ENCODE peak calls at places on chromosomes 12 and 14, in six cellular contexts. W is prostate gland, M is stomach, Q is heart right ventricle, K is lung, Y is transverse colon. U is an unnamed sample.
A peak's percentile ranks its signal among the peaks of the same experiment; 100 is the strongest.

GRCh38 chr12:128661216-128661550 is 162.6 kb downstream of the SLC15A4 start:
- DNase-seq in W (no peak), M (no peak), Q (no peak), K (no peak), Y (no peak), U (no peak)

GRCh38 chr14:99407416-99407815 is 73.2 kb downstream of the SETD3 start:
- DNase-seq in W (no peak), M (no peak), Q (no peak), K (no peak), Y (no peak), U (no peak)

GRCh38 chr14:89237923-89238529 is 179.0 kb downstream of the FOXN3 start:
- DNase-seq in W (no peak), M (no peak), Q (no peak), K (no peak), Y (no peak), U (no peak)

GRCh38 chr14:105376521-105377440 is 21.6 kb upstream of the TEX22 start:
- DNase-seq in W (no peak), M (no peak), Q (no peak), K (no peak), Y (no peak), U (no peak)

GRCh38 chr14:86462193-86462592 is 932.2 kb downstream of the FLRT2 start:
- DNase-seq in W (no peak), M (no peak), Q (no peak), K (no peak), Y (no peak), U (peak; percentile 60)

GRCh38 chr14:89399594-89400068 is 17.4 kb downstream of the FOXN3 start:
- DNase-seq in W (no peak), M (no peak), Q (peak; percentile 38), K (no peak), Y (no peak), U (peak; percentile 6)

GRCh38 chr14:26332966-26333365 is 264.9 kb downstream of the NOVA1 start:
- DNase-seq in W (no peak), M (no peak), Q (no peak), K (no peak), Y (peak; percentile 8), U (no peak)

GRCh38 chr12:57759360-57759980 is 4.6 kb downstream of the MARCHF9 start:
- DNase-seq in W (no peak), M (no peak), Q (no peak), K (no peak), Y (no peak), U (peak; percentile 88)

GRCh38 chr14:29061702-29062101 is 295.1 kb downstream of the FOXG1 start:
- DNase-seq in W (no peak), M (no peak), Q (no peak), K (no peak), Y (no peak), U (no peak)

GRCh38 chr12:114430306-114430705 is 24.4 kb upstream of the TBX5 start:
- DNase-seq in W (no peak), M (no peak), Q (no peak), K (no peak), Y (no peak), U (no peak)

GRCh38 chr14:70890842-70891442 is 16.3 kb upstream of the PCNX1 start:
- DNase-seq in W (no peak), M (no peak), Q (no peak), K (no peak), Y (no peak), U (no peak)

GRCh38 chr12:49325606-49326005 is 2.6 kb downstream of the TROAP start:
- DNase-seq in W (no peak), M (peak; percentile 13), Q (no peak), K (no peak), Y (no peak), U (no peak)

GRCh38 chr12:94094700-94095099 is 53.7 kb upstream of the PLXNC1 start:
- DNase-seq in W (no peak), M (no peak), Q (no peak), K (no peak), Y (no peak), U (no peak)

GRCh38 chr12:92624236-92624635 is 78.6 kb upstream of the PLEKHG7 start:
- DNase-seq in W (no peak), M (no peak), Q (no peak), K (no peak), Y (no peak), U (peak; percentile 40)

GRCh38 chr14:99531221-99532096 is 50.2 kb downstream of the CCNK start:
- DNase-seq in W (no peak), M (no peak), Q (no peak), K (no peak), Y (no peak), U (no peak)

GRCh38 chr12:70721958-70722357 is 84.7 kb upstream of the PTPRB start:
- DNase-seq in W (no peak), M (no peak), Q (no peak), K (no peak), Y (no peak), U (no peak)

GRCh38 chr12:110109037-110109836 is 14.9 kb upstream of the IFT81 start:
- DNase-seq in W (peak; percentile 69), M (peak; percentile 77), Q (peak; percentile 69), K (peak; percentile 89), Y (peak; percentile 61), U (peak; percentile 77)

GRCh38 chr12:75674393-75674792 is 163.0 kb upstream of the KRR1 start:
- DNase-seq in W (no peak), M (no peak), Q (no peak), K (no peak), Y (no peak), U (no peak)

GRCh38 chr12:68587448-68587873 is 23.2 kb upstream of the RAP1B start:
- DNase-seq in W (no peak), M (no peak), Q (no peak), K (no peak), Y (no peak), U (no peak)

GRCh38 chr12:103820881-103821489 is 20.0 kb downstream of the NT5DC3 start:
- DNase-seq in W (no peak), M (no peak), Q (no peak), K (no peak), Y (no peak), U (no peak)

GRCh38 chr12:121404734-121405133 is 4.8 kb downstream of the RNF34 start:
- DNase-seq in W (no peak), M (peak; percentile 48), Q (no peak), K (no peak), Y (no peak), U (peak; percentile 84)

GRCh38 chr14:65356327-65356836 is 56.1 kb upstream of the FUT8 start:
- DNase-seq in W (no peak), M (peak; percentile 72), Q (no peak), K (no peak), Y (no peak), U (no peak)

GRCh38 chr12:107318804-107319535 is 225.6 kb upstream of the CRY1 start:
- DNase-seq in W (peak; percentile 19), M (no peak), Q (no peak), K (no peak), Y (peak; percentile 11), U (no peak)

GRCh38 chr12:93706387-93706786 is 29.2 kb downstream of the CRADD start:
- DNase-seq in W (no peak), M (no peak), Q (no peak), K (no peak), Y (no peak), U (no peak)

GRCh38 chr14:52268191-52269061 is 928 bp downstream of the PTGDR start:
- DNase-seq in W (no peak), M (no peak), Q (peak; percentile 13), K (no peak), Y (no peak), U (no peak)

GRCh38 chr12:132144115-132145071 is at the start of the genes DDX51 and NOC4L:
- DNase-seq in W (peak; percentile 92), M (peak; percentile 96), Q (peak; percentile 94), K (peak; percentile 91), Y (peak; percentile 95), U (peak; percentile 92)

GRCh38 chr12:132141976-132142678 is 2.0 kb downstream of the DDX51 start:
- DNase-seq in W (no peak), M (no peak), Q (no peak), K (no peak), Y (no peak), U (no peak)

GRCh38 chr12:132145334-132145733 is 1.1 kb downstream of the NOC4L start:
- DNase-seq in W (no peak), M (no peak), Q (no peak), K (no peak), Y (no peak), U (no peak)

GRCh38 chr12:132142679-132143327 is 1.3 kb downstream of the DDX51 start:
- DNase-seq in W (no peak), M (no peak), Q (no peak), K (no peak), Y (no peak), U (no peak)

GRCh38 chr12:132143328-132144071 is 619 bp downstream of the DDX51 start:
- DNase-seq in W (no peak), M (no peak), Q (no peak), K (no peak), Y (no peak), U (no peak)
- H3K36me3 ChIP-seq in W (peaks cover 20% of the 10 kb centered on the region), M (peaks cover 36% of the 10 kb centered on the region), Q (peaks cover 6% of the 10 kb centered on the region), K (peaks cover 6% of the 10 kb centered on the region), Y (no peaks in the 10 kb centered on the region), U (peaks cover 32% of the 10 kb centered on the region)

GRCh38 chr12:111446044-111446581 is 40.4 kb downstream of the SH2B3 start:
- DNase-seq in W (peak; percentile 40), M (peak; percentile 34), Q (no peak), K (no peak), Y (peak; percentile 71), U (peak; percentile 72)

GRCh38 chr12:111447571-111448265 is 42.0 kb downstream of the SH2B3 start:
- DNase-seq in W (no peak), M (peak; percentile 19), Q (no peak), K (peak; percentile 27), Y (no peak), U (no peak)

GRCh38 chr12:111445311-111446043 is 39.8 kb downstream of the SH2B3 start:
- DNase-seq in W (no peak), M (peak; percentile 24), Q (no peak), K (no peak), Y (no peak), U (no peak)

GRCh38 chr12:111448266-111448830 is 42.6 kb downstream of the SH2B3 start:
- DNase-seq in W (no peak), M (peak; percentile 16), Q (no peak), K (peak; percentile 22), Y (no peak), U (no peak)

GRCh38 chr12:111446631-111447570 is 41.2 kb downstream of the SH2B3 start:
- DNase-seq in W (no peak), M (peak; percentile 17), Q (no peak), K (peak; percentile 24), Y (peak; percentile 31), U (no peak)
- H3K36me3 ChIP-seq in W (peaks cover 10% of the 10 kb centered on the region), M (peaks cover 45% of the 10 kb centered on the region), Q (no peaks in the 10 kb centered on the region), K (peaks cover 11% of the 10 kb centered on the region), Y (no peaks in the 10 kb centered on the region), U (peaks cover 27% of the 10 kb centered on the region)

GRCh38 chr12:132040906-132041606 is 91.3 kb downstream of the EP400 start:
- DNase-seq in W (no peak), M (no peak), Q (no peak), K (no peak), Y (no peak), U (no peak)
- H3K36me3 ChIP-seq in W (peaks cover 25% of the 10 kb centered on the region), M (peaks cover 53% of the 10 kb centered on the region), Q (peaks cover 6% of the 10 kb centered on the region), K (peaks cover 15% of the 10 kb centered on the region), Y (no peaks in the 10 kb centered on the region), U (peaks cover 38% of the 10 kb centered on the region)

DNA sequence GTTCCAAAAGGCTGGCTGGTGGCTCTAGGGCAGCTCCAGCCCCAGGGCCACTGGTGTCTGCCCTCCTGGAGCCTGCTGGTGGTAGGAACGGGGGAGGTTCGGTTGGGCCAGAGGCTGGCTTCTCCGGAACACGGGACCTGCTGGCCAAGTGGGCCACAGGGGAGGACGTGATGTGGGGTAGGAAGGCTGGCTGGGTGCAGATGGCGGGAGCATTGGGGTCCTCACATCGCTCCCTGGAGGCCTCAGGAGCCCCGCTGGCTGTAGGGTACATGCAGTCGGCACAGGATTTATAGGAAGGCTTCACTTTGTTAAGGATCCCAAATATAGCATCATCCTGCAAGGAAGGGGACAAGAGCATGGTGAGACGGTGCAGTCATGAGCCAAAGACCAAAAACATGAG is 57.6 kb upstream of the CORO1C start:
- DNase-seq in W (no peak), M (no peak), Q (no peak), K (no peak), Y (no peak), U (no peak)
- H3K36me3 ChIP-seq in W (no peaks in the 10 kb centered on the region), M (peaks cover 35% of the 10 kb centered on the region), Q (peaks cover 6% of the 10 kb centered on the region), K (peaks cover 7% of the 10 kb centered on the region), Y (no peaks in the 10 kb centered on the region), U (peaks cover 31% of the 10 kb centered on the region)